ENCODE peak calls at places on chromosomes 4 and X, in five cellular contexts. One of them, this sample, is unnamed.
A peak's percentile ranks its signal among the peaks of the same experiment; 100 is the strongest.

GRCh38 chr4:145882594-145882993 is 56.0 kb downstream of the ZNF827 start:
- DNase-seq in K562: no peak
- DNase-seq in HepG2: no peak
- DNase-seq in GM12878: no peak
- DNase-seq in H1: no peak
- DNase-seq in this sample: no peak

GRCh38 chrX:135185795-135186443 is 14.7 kb upstream of the CT55 start:
- DNase-seq in K562: peak; percentile 65
- DNase-seq in HepG2: peak; percentile 36
- DNase-seq in GM12878: peak; percentile 11
- DNase-seq in H1: peak; percentile 25
- DNase-seq in this sample: peak; percentile 57

GRCh38 chrX:106707771-106708454 is 18.6 kb upstream of the RNF128 start:
- DNase-seq in K562: no peak
- DNase-seq in HepG2: no peak
- DNase-seq in GM12878: no peak
- DNase-seq in H1: no peak
- DNase-seq in this sample: no peak

GRCh38 chr4:40349561-40350198 is 14.5 kb downstream of the CHRNA9 start:
- DNase-seq in K562: no peak
- DNase-seq in HepG2: no peak
- DNase-seq in GM12878: no peak
- DNase-seq in H1: no peak
- DNase-seq in this sample: no peak

GRCh38 chrX:109393859-109394258 is 88.0 kb downstream of the GUCY2F start:
- DNase-seq in K562: peak; percentile 21
- DNase-seq in HepG2: no peak
- DNase-seq in GM12878: no peak
- DNase-seq in H1: no peak
- DNase-seq in this sample: no peak

GRCh38 chr4:136918772-136919171 is 613.5 kb downstream of the PCDH18 start:
- DNase-seq in K562: no peak
- DNase-seq in HepG2: no peak
- DNase-seq in GM12878: no peak
- DNase-seq in H1: no peak
- DNase-seq in this sample: no peak

GRCh38 chr4:185911556-185912064 is 99.6 kb upstream of the SORBS2 start:
- DNase-seq in K562: no peak
- DNase-seq in HepG2: no peak
- DNase-seq in GM12878: no peak
- DNase-seq in H1: no peak
- DNase-seq in this sample: peak; percentile 71

GRCh38 chr4:56908206-56909082 is 744 bp downstream of the REST start:
- DNase-seq in K562: peak; percentile 88
- DNase-seq in HepG2: peak; percentile 47
- DNase-seq in GM12878: no peak
- DNase-seq in H1: peak; percentile 57
- DNase-seq in this sample: peak; percentile 86

GRCh38 chr4:156999175-156999517 is 27.5 kb upstream of the PDGFC start:
- DNase-seq in K562: no peak
- DNase-seq in HepG2: peak; percentile 79
- DNase-seq in GM12878: no peak
- DNase-seq in H1: no peak
- DNase-seq in this sample: no peak

GRCh38 chrX:95903490-95903889 is 781.2 kb upstream of the DIAPH2 start:
- DNase-seq in K562: peak; percentile 25
- DNase-seq in HepG2: no peak
- DNase-seq in GM12878: no peak
- DNase-seq in H1: no peak
- DNase-seq in this sample: no peak

GRCh38 chrX:44874481-44875184 is 1.6 kb downstream of the KDM6A start:
- DNase-seq in K562: peak; percentile 75
- DNase-seq in HepG2: no peak
- DNase-seq in GM12878: no peak
- DNase-seq in H1: no peak
- DNase-seq in this sample: peak; percentile 77

GRCh38 chr4:151407018-151407417 is 2.0 kb upstream of the FHIP1A start:
- DNase-seq in K562: no peak
- DNase-seq in HepG2: no peak
- DNase-seq in GM12878: no peak
- DNase-seq in H1: no peak
- DNase-seq in this sample: no peak

GRCh38 chr4:179695175-179695574 is 2252.9 kb upstream of the AGA start:
- DNase-seq in K562: no peak
- DNase-seq in HepG2: no peak
- DNase-seq in GM12878: no peak
- DNase-seq in H1: no peak
- DNase-seq in this sample: no peak

GRCh38 chr4:79088991-79089705 is 149.9 kb upstream of the PAQR3 start:
- DNase-seq in K562: no peak
- DNase-seq in HepG2: no peak
- DNase-seq in GM12878: no peak
- DNase-seq in H1: no peak
- DNase-seq in this sample: no peak

GRCh38 chr4:65508169-65508568 is 162.1 kb downstream of the EPHA5 start:
- DNase-seq in K562: no peak
- DNase-seq in HepG2: no peak
- DNase-seq in GM12878: no peak
- DNase-seq in H1: no peak
- DNase-seq in this sample: no peak

GRCh38 chr4:138890921-138891570 is 124.5 kb upstream of the NOCT start:
- DNase-seq in K562: no peak
- DNase-seq in HepG2: no peak
- DNase-seq in GM12878: no peak
- DNase-seq in H1: no peak
- DNase-seq in this sample: no peak

GRCh38 chr4:77044458-77045124 is 31.2 kb downstream of the CCNI start:
- DNase-seq in K562: peak; percentile 44
- DNase-seq in HepG2: peak; percentile 9
- DNase-seq in GM12878: peak; percentile 8
- DNase-seq in H1: no peak
- DNase-seq in this sample: no peak

GRCh38 chr4:98879515-98879914 is 49.4 kb downstream of the EIF4E start:
- DNase-seq in K562: no peak
- DNase-seq in HepG2: no peak
- DNase-seq in GM12878: no peak
- DNase-seq in H1: no peak
- DNase-seq in this sample: no peak

GRCh38 chr4:6808259-6808658 is 25.7 kb downstream of the KIAA0232 start:
- DNase-seq in K562: no peak
- DNase-seq in HepG2: no peak
- DNase-seq in GM12878: no peak
- DNase-seq in H1: no peak
- DNase-seq in this sample: no peak

GRCh38 chr4:82678046-82678445 is 116.3 kb upstream of the TMEM150C start:
- DNase-seq in K562: no peak
- DNase-seq in HepG2: no peak
- DNase-seq in GM12878: no peak
- DNase-seq in H1: no peak
- DNase-seq in this sample: no peak

GRCh38 chr4:139036885-139037284 is 21.3 kb downstream of the NOCT start:
- DNase-seq in K562: no peak
- DNase-seq in HepG2: no peak
- DNase-seq in GM12878: no peak
- DNase-seq in H1: no peak
- DNase-seq in this sample: no peak

GRCh38 chr4:76257824-76258223 is 6.3 kb downstream of the FAM47E start:
- DNase-seq in K562: no peak
- DNase-seq in HepG2: no peak
- DNase-seq in GM12878: no peak
- DNase-seq in H1: no peak
- DNase-seq in this sample: no peak

GRCh38 chr4:156898373-156899117 is 73.1 kb downstream of the PDGFC start:
- DNase-seq in K562: no peak
- DNase-seq in HepG2: peak; percentile 35
- DNase-seq in GM12878: no peak
- DNase-seq in H1: no peak
- DNase-seq in this sample: no peak

GRCh38 chr4:57114973-57115372 is 4.8 kb upstream of the IGFBP7 start:
- DNase-seq in K562: no peak
- DNase-seq in HepG2: no peak
- DNase-seq in GM12878: no peak
- DNase-seq in H1: no peak
- DNase-seq in this sample: no peak

GRCh38 chr4:150656882-150657281 is 74.9 kb downstream of the MAB21L2 start:
- DNase-seq in K562: no peak
- DNase-seq in HepG2: no peak
- DNase-seq in GM12878: no peak
- DNase-seq in H1: no peak
- DNase-seq in this sample: no peak

GRCh38 chr4:47686294-47686872 is 151.5 kb downstream of the CORIN start:
- DNase-seq in K562: peak; percentile 69
- DNase-seq in HepG2: peak; percentile 35
- DNase-seq in GM12878: peak; percentile 13
- DNase-seq in H1: peak; percentile 19
- DNase-seq in this sample: peak; percentile 42

GRCh38 chr4:160717848-160718247 is 1446.0 kb downstream of the FSTL5 start:
- DNase-seq in K562: no peak
- DNase-seq in HepG2: no peak
- DNase-seq in GM12878: no peak
- DNase-seq in H1: no peak
- DNase-seq in this sample: no peak

GRCh38 chr4:161762796-161763195 is 401.0 kb downstream of the FSTL5 start:
- DNase-seq in K562: no peak
- DNase-seq in HepG2: no peak
- DNase-seq in GM12878: no peak
- DNase-seq in H1: no peak
- DNase-seq in this sample: no peak

GRCh38 chr4:76589872-76590846 is 155.1 kb downstream of the SHROOM3 start:
- DNase-seq in K562: no peak
- DNase-seq in HepG2: peak; percentile 52
- DNase-seq in GM12878: no peak
- DNase-seq in H1: peak; percentile 85
- DNase-seq in this sample: peak; percentile 34

GRCh38 chr4:77819409-77819835 is 254 bp upstream of the CNOT6L start:
- DNase-seq in K562: no peak
- DNase-seq in HepG2: no peak
- DNase-seq in GM12878: no peak
- DNase-seq in H1: no peak
- DNase-seq in this sample: peak; percentile 73

GRCh38 chr4:32133141-32133540 is 1413.0 kb downstream of the PCDH7 start:
- DNase-seq in K562: no peak
- DNase-seq in HepG2: no peak
- DNase-seq in GM12878: no peak
- DNase-seq in H1: no peak
- DNase-seq in this sample: no peak

GRCh38 chrX:124226129-124226528 is 106.3 kb upstream of the TEX13D start:
- DNase-seq in K562: no peak
- DNase-seq in HepG2: no peak
- DNase-seq in GM12878: no peak
- DNase-seq in H1: no peak
- DNase-seq in this sample: no peak

GRCh38 chr4:89258506-89258905 is 49.1 kb downstream of the GPRIN3 start:
- DNase-seq in K562: no peak
- DNase-seq in HepG2: no peak
- DNase-seq in GM12878: no peak
- DNase-seq in H1: no peak
- DNase-seq in this sample: no peak

GRCh38 chr4:121156822-121157769 is 7.0 kb downstream of the TNIP3 start:
- DNase-seq in K562: peak; percentile 0
- DNase-seq in HepG2: no peak
- DNase-seq in GM12878: no peak
- DNase-seq in H1: peak; percentile 19
- DNase-seq in this sample: peak; percentile 39

GRCh38 chr4:127610488-127610887 is 22.3 kb upstream of the INTU start:
- DNase-seq in K562: no peak
- DNase-seq in HepG2: no peak
- DNase-seq in GM12878: no peak
- DNase-seq in H1: no peak
- DNase-seq in this sample: no peak

DNA sequence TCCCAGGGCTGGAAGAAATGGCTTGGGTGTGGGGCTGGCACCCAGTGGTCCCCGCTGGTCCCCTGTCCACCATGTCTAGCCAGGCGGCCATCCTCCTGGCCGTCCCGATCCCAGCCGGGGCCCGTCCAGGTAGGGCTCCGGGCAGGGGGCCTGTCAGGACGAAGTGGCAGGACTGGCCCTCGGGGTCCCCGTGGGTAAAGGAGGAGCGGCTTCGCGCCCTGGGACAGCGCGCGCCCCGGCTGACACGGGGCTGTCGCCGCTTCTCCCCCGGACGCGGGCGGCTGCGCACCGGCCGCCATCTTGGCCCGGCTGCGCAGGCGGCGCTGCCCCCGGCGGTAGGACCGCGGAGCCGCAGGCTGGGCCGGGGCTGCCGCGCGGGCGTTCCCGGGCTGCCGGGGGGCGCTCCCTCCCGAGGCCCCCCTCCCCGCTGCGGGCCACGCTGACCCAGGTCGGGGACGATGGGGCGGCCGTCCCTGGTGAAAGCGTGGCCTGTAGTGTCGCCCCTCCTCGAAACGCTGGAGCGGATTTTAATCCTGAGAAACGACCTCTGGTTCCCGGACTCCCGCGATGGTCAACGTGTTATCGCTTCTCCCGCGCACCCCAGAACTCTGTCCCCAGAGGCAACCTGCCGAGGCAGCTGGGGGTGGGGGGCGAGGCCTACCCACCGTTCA is 60.4 kb upstream of the BCOR start:
- DNase-seq in K562: no peak
- DNase-seq in HepG2: no peak
- DNase-seq in GM12878: no peak
- DNase-seq in H1: no peak
- DNase-seq in this sample: no peak
- H3K9ac ChIP-seq in K562: no peak overlapping the region
- H3K9ac ChIP-seq in HepG2: peak overlapping the region; percentile 79
- H3K9ac ChIP-seq in GM12878: peak overlapping the region; percentile 40
- H3K9ac ChIP-seq in H1: peak overlapping the region; percentile 66
- H3K9ac ChIP-seq in this sample: no peak overlapping the region

DNA sequence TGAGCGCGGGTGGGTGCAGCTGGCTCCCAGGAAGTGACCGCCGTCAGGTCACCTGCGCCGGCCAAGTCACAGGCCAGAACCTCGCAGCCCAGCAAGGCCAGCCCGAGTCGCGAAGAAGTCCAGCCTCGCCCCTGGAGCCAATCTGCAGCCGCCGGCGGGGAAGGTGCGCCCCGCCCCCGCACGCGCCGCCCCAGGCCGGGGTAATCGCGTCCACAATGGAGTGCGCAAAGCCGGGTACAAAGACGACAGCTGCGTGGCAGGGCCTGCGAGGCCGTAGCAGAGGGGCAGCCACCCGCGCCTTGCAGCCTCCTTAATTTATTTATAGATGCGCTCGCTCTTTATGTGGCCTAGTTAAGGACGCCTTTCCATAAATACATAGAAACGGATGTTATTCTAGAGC is 139.4 kb upstream of the CPEB2 start:
- DNase-seq in K562: peak; percentile 72
- DNase-seq in HepG2: no peak
- DNase-seq in GM12878: no peak
- DNase-seq in H1: no peak
- DNase-seq in this sample: no peak
- TF ChIP-seq TAF1 in K562: no peak
- TF ChIP-seq TAF1 in HepG2: no peak
- TF ChIP-seq TAF1 in GM12878: no peak
- TF ChIP-seq TAF1 in H1: no peak
- TF ChIP-seq TAF1 in this sample: no peak

GRCh38 chrX:9370888-9371287 is 94.0 kb upstream of the TBL1X start:
- DNase-seq in K562: no peak
- DNase-seq in HepG2: no peak
- DNase-seq in GM12878: no peak
- DNase-seq in H1: no peak
- DNase-seq in this sample: no peak
- TF ChIP-seq RFX5 in K562: no peak
- TF ChIP-seq RFX5 in HepG2: no peak
- TF ChIP-seq RFX5 in GM12878: no peak
- TF ChIP-seq RFX5 in H1: no peak
- TF ChIP-seq RFX5 in this sample: no peak

GRCh38 chr4:140463182-140463581 is 34.9 kb downstream of the MGAT4D start:
- DNase-seq in K562: no peak
- DNase-seq in HepG2: no peak
- DNase-seq in GM12878: no peak
- DNase-seq in H1: no peak
- DNase-seq in this sample: no peak
- H3K9ac ChIP-seq in K562: no peak overlapping the region
- H3K9ac ChIP-seq in HepG2: no peak overlapping the region
- H3K9ac ChIP-seq in GM12878: no peak overlapping the region
- H3K9ac ChIP-seq in H1: no peak overlapping the region
- H3K9ac ChIP-seq in this sample: no peak overlapping the region